ENCODE peak calls at places on chromosome 14, in nine cellular contexts. B is mammary epithelial cell, X is psoas muscle, C is PC-3, R is fibroblast of the aortic adventitia, P is hepatocyte, U is tibial nerve, N is upper lobe of right lung, S is A549. I is an unnamed sample.

GRCh38 chr14:70425349-70425748 is 8.5 kb upstream of the SYNJ2BP start:
- DNase-seq in U (no peak), C (no peak), R (no peak), P (peak), N (no peak), S (no peak), B (no peak), X (peak), I (no peak)

GRCh38 chr14:106790189-106791036 is 1264.0 kb downstream of the TMEM121 start:
- DNase-seq in S (peak), B (peak), P (no peak), N (peak), U (no peak), C (peak), R (no peak), X (peak), I (no peak)

GRCh38 chr14:44154889-44155288 is 352.2 kb downstream of the FSCB start:
- DNase-seq in P (no peak), B (no peak), N (no peak), X (no peak), S (no peak), R (no peak), C (peak), U (no peak), I (peak)

GRCh38 chr14:58772814-58773620 is 135.3 kb downstream of the DACT1 start:
- DNase-seq in N (no peak), X (no peak), B (no peak), U (no peak), C (no peak), P (peak), R (no peak), S (no peak), I (no peak)

GRCh38 chr14:69324341-69324931 is 64.5 kb downstream of the GALNT16 start:
- DNase-seq in C (no peak), N (peak), U (no peak), P (no peak), X (no peak), B (no peak), R (no peak), S (no peak), I (no peak)

GRCh38 chr14:85566603-85567002 is 36.7 kb downstream of the FLRT2 start:
- DNase-seq in N (no peak), R (peak), C (peak), U (no peak), B (peak), X (no peak), S (no peak), P (no peak), I (peak)

GRCh38 chr14:77541905-77542304 is 43.3 kb upstream of the ISM2 start:
- DNase-seq in P (no peak), N (no peak), U (no peak), X (no peak), S (no peak), R (no peak), C (no peak), B (no peak), I (no peak)

GRCh38 chr14:63045234-63045611 is at the start of gene KCNH5:
- DNase-seq in B (peak), C (peak), X (peak), R (peak), S (peak), U (no peak), P (peak), N (no peak), I (peak)

GRCh38 chr14:42930058-42930457 is 1323.4 kb downstream of the LRFN5 start:
- DNase-seq in C (no peak), S (peak), N (no peak), U (no peak), X (no peak), R (no peak), B (no peak), P (no peak), I (no peak)

GRCh38 chr14:56294125-56294524 is 175.9 kb downstream of the PELI2 start:
- DNase-seq in R (no peak), B (no peak), N (no peak), S (peak), X (no peak), U (no peak), C (peak), P (no peak), I (no peak)

GRCh38 chr14:61408498-61408897 is 87.1 kb downstream of the PRKCH start:
- DNase-seq in R (no peak), P (no peak), U (no peak), C (no peak), B (no peak), N (no peak), S (no peak), X (no peak), I (no peak)

GRCh38 chr14:90804776-90805391 is 11.3 kb downstream of the TTC7B start:
- DNase-seq in N (no peak), C (no peak), S (no peak), P (no peak), R (no peak), X (peak), B (no peak), U (no peak), I (no peak)

GRCh38 chr14:99596071-99596627 is 7.9 kb downstream of the CCDC85C start:
- DNase-seq in B (no peak), N (no peak), U (no peak), R (no peak), P (no peak), S (peak), C (peak), X (no peak), I (no peak)

GRCh38 chr14:100129161-100129589 is 30.3 kb downstream of the DEGS2 start:
- DNase-seq in S (no peak), U (no peak), P (no peak), R (peak), C (peak), X (no peak), B (no peak), N (no peak), I (peak)

GRCh38 chr14:27750096-27750495 is 1016.5 kb upstream of the FOXG1 start:
- DNase-seq in R (no peak), S (no peak), U (no peak), C (no peak), N (no peak), P (no peak), B (no peak), X (no peak), I (no peak)

GRCh38 chr14:22977684-22978486 is 4.5 kb downstream of the AJUBA start:
- DNase-seq in X (no peak), U (no peak), S (peak), B (peak), C (peak), N (peak), P (peak), R (peak), I (peak)

GRCh38 chr14:69268223-69268622 is 8.3 kb downstream of the GALNT16 start:
- DNase-seq in X (no peak), B (no peak), S (no peak), U (no peak), C (no peak), N (no peak), P (no peak), R (peak), I (peak)

GRCh38 chr14:24266344-24267244 is 3.6 kb upstream of the TGM1 start:
- DNase-seq in N (no peak), U (no peak), S (no peak), R (no peak), B (no peak), P (no peak), C (no peak), X (no peak), I (no peak)

GRCh38 chr14:46580941-46581671 is 70.5 kb downstream of the RPL10L start:
- DNase-seq in N (no peak), R (no peak), B (peak), C (peak), X (no peak), P (peak), S (peak), U (no peak), I (peak)

GRCh38 chr14:94601961-94602391 is 10.2 kb upstream of the SERPINA3 start:
- DNase-seq in P (peak), S (peak), X (peak), C (peak), R (peak), N (no peak), B (peak), U (peak), I (peak)

GRCh38 chr14:61196792-61197191 is 84.3 kb downstream of the TMEM30B start:
- DNase-seq in S (peak), N (no peak), P (no peak), B (peak), R (no peak), C (peak), U (no peak), X (no peak), I (no peak)

GRCh38 chr14:65849558-65849957 is 437.0 kb downstream of the FUT8 start:
- DNase-seq in B (no peak), X (no peak), S (no peak), C (no peak), U (no peak), N (no peak), P (no peak), R (no peak), I (no peak)

GRCh38 chr14:67943947-67944346 is 124.4 kb downstream of the RAD51B start:
- DNase-seq in N (no peak), B (peak), S (peak), X (no peak), U (peak), R (peak), P (peak), C (peak), I (peak)

GRCh38 chr14:20440465-20440864 is 4.5 kb upstream of the KLHL33 start:
- DNase-seq in X (no peak), U (no peak), P (no peak), S (no peak), N (no peak), B (no peak), C (no peak), R (no peak), I (no peak)

DNA sequence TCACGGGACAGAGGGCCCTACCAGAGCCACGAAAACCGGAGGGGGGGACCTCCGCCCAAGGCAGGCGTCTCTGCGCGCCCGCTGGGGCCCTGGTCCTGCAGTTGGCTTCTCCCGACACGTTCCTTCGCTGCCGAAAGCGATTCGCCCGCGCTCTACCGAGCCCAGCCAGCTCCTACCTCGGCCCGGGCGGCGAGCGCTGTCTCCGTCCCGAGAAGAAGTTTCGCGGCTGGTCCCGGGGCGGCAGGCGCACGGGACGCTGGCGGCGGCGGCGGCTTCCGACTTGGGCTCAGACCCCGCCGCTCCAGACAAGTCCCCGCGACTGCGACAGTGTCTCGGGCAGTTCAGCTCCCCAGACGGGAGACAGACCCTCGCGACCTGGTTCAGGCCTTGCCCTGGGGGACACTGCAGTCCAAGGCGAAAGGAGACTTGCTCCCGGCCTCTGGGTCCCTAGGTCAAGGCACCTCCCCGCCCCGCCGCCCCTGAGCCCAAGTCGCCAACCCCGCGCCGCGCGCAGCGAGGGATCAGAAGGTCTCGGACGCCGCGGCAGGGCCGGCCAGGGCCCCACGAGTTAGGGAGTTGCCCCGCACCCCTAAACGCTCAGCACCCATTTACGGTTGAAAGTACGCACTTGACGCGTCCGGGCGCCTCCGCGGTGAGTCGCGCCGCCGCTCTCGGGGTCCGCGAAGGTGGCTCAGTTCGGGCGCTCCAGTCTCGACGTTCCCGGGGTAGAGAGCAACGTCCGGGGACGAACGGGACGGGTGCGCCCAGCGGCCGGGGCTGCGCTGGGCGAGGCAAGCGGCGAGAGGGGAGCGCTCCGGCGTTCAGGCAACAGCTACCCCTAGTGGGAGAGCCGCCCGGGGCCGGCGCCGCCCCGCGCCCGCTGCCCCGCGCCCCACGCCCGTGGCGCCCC is 1.4 kb upstream of the DIO3 start:
- DNase-seq in P (peak), S (no peak), N (no peak), R (no peak), B (no peak), C (peak), X (peak), U (no peak), I (peak)
- TF ChIP-seq CTCF in P (peak), S (no peak), N (peak), R (peak), B (no peak), C (peak), X (peak), U (peak), I (no peak)

GRCh38 chr14:103738706-103739451 is 23.3 kb downstream of the ZFYVE21 start:
- DNase-seq in N (no peak), S (no peak), X (peak), U (peak), C (no peak), P (no peak), R (no peak), B (no peak), I (no peak)
- TF ChIP-seq CTCF in N (no peak), S (no peak), X (no peak), U (no peak), C (no peak), P (no peak), R (no peak), B (no peak), I (no peak)

DNA sequence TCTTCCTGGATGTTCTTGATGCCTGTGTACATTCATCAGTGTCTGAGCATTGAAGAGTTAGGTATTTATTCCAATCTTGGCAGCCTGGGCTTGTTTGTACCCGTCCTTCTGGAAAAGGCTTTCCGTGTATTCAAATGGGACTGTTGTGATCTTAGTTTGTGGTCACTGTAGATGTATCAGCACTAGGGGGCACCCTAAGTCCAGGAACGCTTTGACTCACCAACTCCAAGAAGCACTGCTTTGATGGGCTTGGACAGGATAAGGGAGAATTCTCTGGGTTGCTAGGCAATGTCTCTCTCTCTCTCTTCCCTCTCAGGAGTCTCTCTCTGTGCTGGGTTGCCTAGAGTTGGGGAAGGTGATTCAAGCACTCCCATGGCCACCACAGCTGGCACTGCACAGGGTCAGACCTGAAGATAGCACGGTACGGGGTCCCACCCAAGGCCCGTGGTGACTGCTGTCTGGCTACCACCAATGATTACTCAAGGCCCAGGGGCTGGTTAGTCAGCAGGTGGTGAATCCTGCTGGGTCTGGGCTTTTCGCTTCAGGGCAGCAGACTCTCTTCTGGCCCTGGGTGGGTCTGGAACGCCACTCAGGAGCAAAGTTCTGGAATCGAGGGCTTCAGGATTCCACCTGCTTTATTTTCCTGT is 211.1 kb upstream of the RGS6 start:
- DNase-seq in N (no peak), X (no peak), U (no peak), R (peak), P (peak), B (peak), C (peak), S (peak), I (peak)
- TF ChIP-seq CTCF in N (peak), X (peak), U (peak), R (peak), P (peak), B (peak), C (peak), S (peak), I (peak)

GRCh38 chr14:50311337-50311973 is 574 bp downstream of the L2HGDH start:
- DNase-seq in P (no peak), X (no peak), N (no peak), C (peak), U (no peak), S (no peak), R (no peak), B (no peak), I (peak)
- TF ChIP-seq CTCF in P (no peak), X (no peak), N (peak), C (peak), U (peak), S (peak), R (peak), B (peak), I (peak)

GRCh38 chr14:76510255-76510654 is 134.3 kb downstream of the ESRRB start:
- DNase-seq in C (no peak), X (no peak), S (no peak), N (peak), P (no peak), U (no peak), R (no peak), B (no peak), I (no peak)

GRCh38 chr14:76514599-76514998 is 138.7 kb downstream of the ESRRB start:
- DNase-seq in B (peak), N (peak), U (no peak), P (no peak), X (no peak), S (peak), C (peak), R (peak), I (peak)

DNA sequence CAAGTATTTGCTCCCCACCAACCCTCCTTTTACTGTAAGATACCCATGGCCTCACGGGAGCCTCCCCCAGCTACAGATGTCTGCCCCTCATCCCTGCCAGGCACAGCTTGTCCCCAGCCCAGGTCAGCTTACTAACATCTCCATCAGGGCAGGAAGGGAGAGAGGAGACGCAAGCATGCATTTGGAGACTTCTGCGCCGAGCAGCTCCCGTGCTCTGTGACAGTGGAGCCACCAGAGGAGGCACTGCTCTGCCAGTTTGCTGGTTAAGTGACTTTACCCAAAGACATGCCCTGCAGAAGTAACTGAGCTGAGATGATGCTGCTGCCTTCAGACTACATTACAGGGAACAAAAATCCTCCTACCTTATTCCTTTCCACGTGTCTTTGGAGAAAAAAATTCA is 133.4 kb downstream of the ESRRB start:
- DNase-seq in R (no peak), B (no peak), P (no peak), X (no peak), U (no peak), C (no peak), N (no peak), S (peak), I (no peak)
- TF ChIP-seq CTCF in R (no peak), B (no peak), P (no peak), X (no peak), U (no peak), C (no peak), N (no peak), S (no peak), I (no peak)

GRCh38 chr14:73728106-73729014 is 14.2 kb upstream of the PNMA1 start:
- DNase-seq in C (peak), S (peak), X (peak), N (peak), U (peak), B (peak), P (peak), R (peak), I (peak)
- TF ChIP-seq CTCF in C (peak), S (peak), X (peak), N (peak), U (peak), B (peak), P (peak), R (peak), I (peak)

GRCh38 chr14:104821971-104822608 is 21.2 kb downstream of the ZBTB42 start:
- DNase-seq in P (peak), C (no peak), N (peak), S (no peak), B (no peak), R (no peak), X (no peak), U (no peak), I (no peak)

GRCh38 chr14:104818714-104819161 is 17.8 kb downstream of the ZBTB42 start:
- DNase-seq in N (peak), P (no peak), C (no peak), S (no peak), B (no peak), X (no peak), U (no peak), R (no peak), I (no peak)

GRCh38 chr14:104821229-104821945 is 20.5 kb downstream of the ZBTB42 start:
- DNase-seq in R (no peak), S (no peak), N (peak), B (no peak), X (no peak), C (no peak), P (peak), U (no peak), I (no peak)

GRCh38 chr14:104819361-104819771 is 18.5 kb downstream of the ZBTB42 start:
- DNase-seq in N (peak), U (no peak), R (no peak), C (no peak), P (peak), S (no peak), X (no peak), B (no peak), I (no peak)

GRCh38 chr14:104820669-104821228 is 19.8 kb downstream of the ZBTB42 start:
- DNase-seq in S (peak), B (peak), U (no peak), P (peak), X (peak), R (peak), C (no peak), N (peak), I (peak)
- TF ChIP-seq CTCF in S (no peak), B (peak), U (peak), P (peak), X (peak), R (peak), C (no peak), N (peak), I (peak)

GRCh38 chr14:29895591-29896043 is 32.0 kb downstream of the PRKD1 start:
- DNase-seq in R (no peak), X (no peak), N (peak), P (peak), B (no peak), U (no peak), C (peak), S (no peak), I (no peak)
- TF ChIP-seq CTCF in R (no peak), X (no peak), N (no peak), P (no peak), B (no peak), U (no peak), C (no peak), S (no peak), I (no peak)

GRCh38 chr14:53929871-53930685 is 26.5 kb downstream of the BMP4 start:
- DNase-seq in R (no peak), N (no peak), B (peak), C (peak), P (peak), X (no peak), U (no peak), S (peak), I (no peak)
- TF ChIP-seq CTCF in R (peak), N (peak), B (peak), C (peak), P (peak), X (peak), U (no peak), S (peak), I (peak)

GRCh38 chr14:96221841-96222240 is 17.2 kb downstream of the BDKRB2 start:
- DNase-seq in N (no peak), X (no peak), R (no peak), S (no peak), B (no peak), P (no peak), C (no peak), U (no peak), I (no peak)

GRCh38 chr14:96229315-96229714 is 24.7 kb downstream of the BDKRB2 start:
- DNase-seq in B (no peak), P (no peak), X (no peak), R (peak), C (no peak), S (no peak), U (no peak), N (peak), I (no peak)

GRCh38 chr14:96224480-96225096 is 19.9 kb downstream of the BDKRB2 start:
- DNase-seq in C (no peak), S (no peak), P (no peak), B (peak), R (peak), N (peak), U (no peak), X (no peak), I (no peak)

GRCh38 chr14:96227428-96227827 is 22.8 kb downstream of the BDKRB2 start:
- DNase-seq in U (no peak), X (no peak), R (no peak), B (no peak), N (peak), C (no peak), S (no peak), P (no peak), I (no peak)

DNA sequence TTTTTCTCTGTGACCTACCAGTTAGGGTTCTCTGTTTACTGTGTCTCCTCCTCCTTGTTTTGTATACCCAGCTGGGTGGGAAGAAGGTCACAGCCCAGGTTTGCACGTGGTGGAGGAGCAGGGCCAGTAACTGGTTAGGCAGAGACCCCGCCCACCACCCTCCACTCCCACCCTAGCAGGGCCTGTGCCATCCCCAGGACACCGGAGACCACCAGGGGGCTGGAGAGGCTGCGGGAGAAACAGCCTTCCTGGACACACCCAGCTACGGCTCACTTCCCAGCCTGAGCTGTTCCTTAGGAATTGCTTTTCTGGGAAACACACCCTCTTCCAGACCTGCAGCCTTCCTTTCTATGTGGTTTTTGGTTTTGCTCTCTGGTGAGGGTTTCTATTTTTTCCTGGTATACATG is 21.1 kb downstream of the BDKRB2 start:
- DNase-seq in B (peak), U (no peak), S (peak), X (no peak), C (peak), R (peak), P (peak), N (peak), I (no peak)
- TF ChIP-seq CTCF in B (peak), U (no peak), S (no peak), X (no peak), C (peak), R (peak), P (peak), N (no peak), I (no peak)

I was measured in cardiac fibroblast.